ENCODE peak calls at places on chromosomes 5 and 9, in eight cellular contexts. E is MM.1S, N is transverse colon, Q is AG09319, V is neural crest cell, F is mucosa of descending colon, D is colonic mucosa, O is uterus. K is an unnamed sample.

GRCh38 chr5:96113170-96113939 is 151.7 kb upstream of the ELL2 start:
- DNase-seq in O (no peak), N (no peak), Q (no peak), D (no peak), V (no peak), F (no peak), E (no peak), K (no peak)

GRCh38 chr5:179328291-179328690 is 17.0 kb downstream of the ADAMTS2 start:
- DNase-seq in F (peak; percentile 3), O (no peak), D (no peak), V (no peak), E (no peak), Q (no peak), N (no peak), K (no peak)

GRCh38 chr5:55004728-55005127 is 19.3 kb upstream of the GZMK start:
- DNase-seq in Q (no peak), O (no peak), D (no peak), E (no peak), N (no peak), F (no peak), V (no peak), K (no peak)

GRCh38 chr9:109166171-109166770 is 778 bp downstream of the FRRS1L start:
- DNase-seq in F (no peak), D (no peak), O (no peak), E (no peak), Q (no peak), N (no peak), V (peak; percentile 22), K (no peak)

GRCh38 chr5:107887181-107887580 is 216.4 kb upstream of the EFNA5 start:
- DNase-seq in D (no peak), N (no peak), Q (no peak), E (no peak), V (no peak), O (no peak), F (no peak), K (no peak)

GRCh38 chr9:134284273-134284672 is 42.0 kb upstream of the RXRA start:
- DNase-seq in N (no peak), O (no peak), Q (no peak), F (no peak), V (no peak), D (no peak), E (no peak), K (no peak)

GRCh38 chr5:21688655-21689054 is 1164.5 kb downstream of the CDH12 start:
- DNase-seq in V (no peak), F (no peak), N (no peak), E (no peak), Q (no peak), O (no peak), D (no peak), K (no peak)

GRCh38 chr5:115770466-115770865 is 46.0 kb downstream of the CDO1 start:
- DNase-seq in D (peak; percentile 17), Q (no peak), E (no peak), N (no peak), O (no peak), V (no peak), F (peak; percentile 24), K (peak; percentile 6)

GRCh38 chr9:81724242-81724889 is 35.0 kb upstream of the TLE1 start:
- DNase-seq in F (no peak), N (no peak), D (no peak), V (no peak), O (peak; percentile 68), Q (no peak), E (no peak), K (no peak)

GRCh38 chr9:34463098-34463900 is 4.7 kb downstream of the DNAI1 start:
- DNase-seq in N (no peak), V (no peak), Q (peak; percentile 19), D (no peak), O (peak; percentile 29), E (no peak), F (no peak), K (peak; percentile 31)

GRCh38 chr5:152532714-152533113 is 127.6 kb upstream of the NMUR2 start:
- DNase-seq in Q (peak; percentile 18), D (no peak), N (no peak), O (no peak), V (no peak), E (peak; percentile 69), F (no peak), K (peak; percentile 34)

GRCh38 chr9:2015581-2016410 is 649 bp downstream of the SMARCA2 start:
- DNase-seq in Q (no peak), N (peak; percentile 61), F (peak; percentile 78), O (peak; percentile 48), E (peak; percentile 50), V (peak; percentile 41), D (peak; percentile 57), K (peak; percentile 30)

GRCh38 chr5:61631438-61631941 is 299.4 kb downstream of the ZSWIM6 start:
- DNase-seq in O (no peak), F (no peak), E (no peak), Q (no peak), D (no peak), V (peak; percentile 26), N (peak; percentile 23), K (no peak)

GRCh38 chr5:138753794-138754698 is 821 bp downstream of the CTNNA1 start:
- DNase-seq in F (peak; percentile 91), V (peak; percentile 42), N (peak; percentile 93), D (peak; percentile 95), Q (peak; percentile 91), O (peak; percentile 91), E (no peak), K (peak; percentile 93)

GRCh38 chr5:136084698-136085097 is 47.9 kb upstream of the SMAD5 start:
- DNase-seq in O (peak; percentile 41), E (no peak), V (no peak), D (no peak), N (peak; percentile 29), F (no peak), Q (no peak), K (no peak)

DNA sequence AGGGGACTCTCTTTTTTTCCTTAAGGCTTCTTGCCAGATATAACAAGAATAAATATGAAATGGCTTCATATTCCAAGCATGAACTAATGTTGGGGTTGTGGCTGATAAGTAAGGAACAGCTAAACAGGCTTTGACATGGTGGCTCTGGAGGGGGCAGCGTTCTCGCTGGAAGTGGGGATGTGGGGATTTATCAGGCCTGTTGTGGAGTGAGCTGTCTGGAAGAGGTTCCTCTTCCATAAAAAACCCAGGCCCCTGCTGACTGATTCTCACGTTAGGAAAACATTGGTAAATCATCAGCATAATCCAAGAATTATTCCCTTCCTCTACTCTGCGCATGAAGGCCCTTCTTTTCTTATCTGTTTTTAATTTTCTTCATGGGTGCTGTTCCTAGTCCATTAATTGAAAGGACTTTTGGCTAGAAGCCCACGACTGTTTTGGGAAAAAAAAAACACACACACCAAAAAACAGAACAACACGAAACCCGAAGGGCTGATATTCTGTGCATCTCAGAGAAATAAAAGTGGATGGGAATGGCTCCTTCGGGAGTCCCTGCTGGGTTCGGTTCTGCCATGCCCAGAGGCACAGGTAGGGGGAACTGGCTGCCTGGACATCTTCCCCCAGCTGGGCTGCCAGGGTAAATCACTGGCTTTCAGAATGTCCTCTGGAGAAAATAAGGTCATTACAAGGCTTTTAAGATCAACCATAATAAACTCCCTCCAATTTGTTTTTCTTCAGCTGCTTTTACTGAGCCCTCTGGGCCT is 297.0 kb downstream of the SLIT3 start:
- DNase-seq in E (no peak), D (no peak), Q (no peak), F (no peak), V (no peak), O (peak; percentile 48), N (no peak), K (no peak)
- TF ChIP-seq CTCF in E (no peak), D (no peak), Q (peak; percentile 54), F (no peak), V (peak; percentile 28), O (peak; percentile 50), N (no peak), K (no peak)

DNA sequence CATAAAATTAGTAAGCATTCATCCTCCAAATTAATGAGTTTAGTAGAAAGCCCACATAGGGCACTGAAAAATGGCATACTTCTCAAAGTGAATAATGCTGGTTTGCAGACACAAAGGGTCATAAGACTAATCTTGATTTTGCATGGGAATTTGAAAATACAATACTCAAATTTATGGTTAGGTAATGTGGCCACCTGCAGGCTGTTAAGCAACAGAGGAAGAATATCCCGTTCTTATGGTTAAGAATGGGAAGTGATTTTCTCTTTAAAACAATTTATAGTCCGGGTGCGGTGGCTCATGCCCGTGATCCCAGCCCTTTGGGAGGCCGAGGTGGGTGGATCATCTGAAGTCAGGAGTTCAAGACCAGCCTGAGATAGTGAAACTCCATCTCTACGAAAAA is 9.4 kb upstream of the PLCXD3 start:
- DNase-seq in F (no peak), D (no peak), E (no peak), V (no peak), Q (no peak), N (no peak), O (no peak), K (no peak)
- TF ChIP-seq CTCF in F (no peak), D (no peak), E (peak; percentile 8), V (peak; percentile 36), Q (no peak), N (peak; percentile 17), O (no peak), K (no peak)

DNA sequence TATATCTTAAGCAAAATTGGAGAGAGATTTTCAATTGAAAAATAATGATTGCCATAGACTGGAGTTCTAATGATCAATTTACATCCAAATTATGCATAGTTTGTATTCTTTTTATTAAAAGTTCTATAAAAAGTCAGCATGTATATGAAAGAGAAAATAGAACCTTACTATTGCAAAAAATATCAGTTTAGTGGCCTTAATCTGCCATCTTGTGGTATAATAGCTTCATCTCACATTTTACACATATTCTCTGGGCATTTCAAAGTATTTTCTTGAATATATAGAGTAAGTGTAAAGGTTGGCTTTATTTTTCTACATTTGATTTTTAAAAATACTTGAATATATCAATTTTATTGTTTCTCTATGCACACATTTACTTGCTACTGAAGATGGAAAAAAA is 1858.6 kb upstream of the CDH9 start:
- DNase-seq in O (no peak), E (no peak), D (no peak), Q (no peak), N (no peak), F (no peak), V (no peak), K (no peak)
- TF ChIP-seq CTCF in O (no peak), E (no peak), D (no peak), Q (no peak), N (no peak), F (no peak), V (peak; percentile 62), K (no peak)

GRCh38 chr5:150119421-150120061 is 33.2 kb upstream of the CSF1R start:
- DNase-seq in O (peak; percentile 12), V (no peak), Q (no peak), D (peak; percentile 20), N (peak; percentile 8), F (no peak), E (no peak), K (no peak)
- TF ChIP-seq CTCF in O (no peak), V (no peak), Q (no peak), D (no peak), N (no peak), F (no peak), E (no peak), K (no peak)

K was measured in Calu3.